ENCODE peak calls at places on chromosomes 7 and 10, in six cellular contexts. R, I, A, T, U and S are unnamed samples.

GRCh38 chr7:100556541-100556940 is 17.2 kb downstream of the SAP25 start:
- DNase-seq in R (peak), I (no peak), A (no peak), T (no peak), U (peak), S (no peak)

GRCh38 chr7:77427996-77428603 is 12.0 kb upstream of the GSAP start:
- DNase-seq in R (peak), I (no peak), A (peak), T (no peak), U (peak), S (no peak)

GRCh38 chr7:151122276-151122675 is 36.0 kb downstream of the AGAP3 start:
- DNase-seq in R (no peak), I (no peak), A (no peak), T (no peak), U (peak), S (no peak)

GRCh38 chr10:21317902-21318301 is 207.6 kb downstream of the SKIDA1 start:
- DNase-seq in R (peak), I (no peak), A (no peak), T (no peak), U (peak), S (peak)

GRCh38 chr7:66696774-66697191 is 43.8 kb upstream of the RABGEF1 start:
- DNase-seq in R (peak), I (no peak), A (peak), T (no peak), U (peak), S (no peak)

GRCh38 chr10:77614778-77615625 is 22.6 kb downstream of the KCNMA1 start:
- DNase-seq in R (no peak), I (no peak), A (no peak), T (no peak), U (no peak), S (no peak)

GRCh38 chr10:28587270-28587969 is 54.5 kb downstream of the WAC start:
- DNase-seq in R (peak), I (no peak), A (no peak), T (no peak), U (peak), S (no peak)

GRCh38 chr10:7302393-7303054 is 108.3 kb downstream of the SFMBT2 start:
- DNase-seq in R (no peak), I (no peak), A (no peak), T (no peak), U (peak), S (no peak)

GRCh38 chr10:71767420-71768035 is 5.8 kb downstream of the VSIR start:
- DNase-seq in R (peak), I (no peak), A (no peak), T (peak), U (peak), S (no peak)

GRCh38 chr7:11896663-11897062 is 64.7 kb upstream of the THSD7A start:
- DNase-seq in R (no peak), I (no peak), A (no peak), T (no peak), U (no peak), S (no peak)

GRCh38 chr7:106344861-106345260 is 60.1 kb upstream of the NAMPT start:
- DNase-seq in R (peak), I (no peak), A (no peak), T (no peak), U (no peak), S (no peak)

GRCh38 chr10:118595598-118596425 is at the start of gene PRLHR:
- DNase-seq in R (peak), I (peak), A (peak), T (peak), U (peak), S (no peak)

GRCh38 chr10:99318048-99318447 is 11.1 kb upstream of the CNNM1 start:
- DNase-seq in R (no peak), I (no peak), A (no peak), T (no peak), U (no peak), S (no peak)

GRCh38 chr10:72886596-72887522 is 6.7 kb upstream of the OIT3 start:
- DNase-seq in R (peak), I (no peak), A (no peak), T (no peak), U (no peak), S (no peak)

GRCh38 chr7:23000597-23001360 is 13.2 kb downstream of the HYCC1 start:
- DNase-seq in R (peak), I (no peak), A (no peak), T (no peak), U (no peak), S (no peak)

GRCh38 chr10:18777258-18777657 is 118.0 kb downstream of the ARL5B start:
- DNase-seq in R (no peak), I (no peak), A (no peak), T (no peak), U (no peak), S (no peak)

GRCh38 chr10:1057106-1057657 is 997 bp downstream of the WDR37 start:
- DNase-seq in R (peak), I (no peak), A (no peak), T (no peak), U (peak), S (no peak)

GRCh38 chr10:97868134-97868685 is 18.6 kb downstream of the GOLGA7B start:
- DNase-seq in R (no peak), I (no peak), A (no peak), T (no peak), U (no peak), S (no peak)

GRCh38 chr10:70509376-70509775 is 30.8 kb downstream of the PALD1 start:
- DNase-seq in R (no peak), I (no peak), A (no peak), T (no peak), U (no peak), S (no peak)

GRCh38 chr7:132575987-132576722 is at the start of gene PLXNA4:
- DNase-seq in R (no peak), I (peak), A (no peak), T (no peak), U (peak), S (no peak)

GRCh38 chr10:117165557-117166419 is 27.7 kb upstream of the VAX1 start:
- DNase-seq in R (peak), I (peak), A (peak), T (peak), U (peak), S (no peak)

GRCh38 chr10:14382022-14382421 is 51.3 kb upstream of the FRMD4A start:
- DNase-seq in R (no peak), I (no peak), A (peak), T (no peak), U (peak), S (no peak)

GRCh38 chr7:45659496-45660139 is 85.5 kb downstream of the ADCY1 start:
- DNase-seq in R (no peak), I (no peak), A (no peak), T (no peak), U (no peak), S (no peak)

GRCh38 chr10:69499726-69500689 is 48.7 kb downstream of the TSPAN15 start:
- DNase-seq in R (no peak), I (no peak), A (no peak), T (peak), U (no peak), S (no peak)

GRCh38 chr10:84390364-84390763 is 62.0 kb downstream of the CCSER2 start:
- DNase-seq in R (no peak), I (no peak), A (no peak), T (no peak), U (no peak), S (no peak)

GRCh38 chr10:102610499-102610898 is 33.8 kb upstream of the TRIM8 start:
- DNase-seq in R (no peak), I (no peak), A (no peak), T (no peak), U (no peak), S (no peak)

GRCh38 chr10:112362833-112363232 is 11.1 kb upstream of the ACSL5 start:
- DNase-seq in R (peak), I (no peak), A (no peak), T (peak), U (no peak), S (no peak)

GRCh38 chr7:2217716-2218443 is 14.9 kb downstream of the MAD1L1 start:
- DNase-seq in R (peak), I (no peak), A (no peak), T (no peak), U (peak), S (no peak)

GRCh38 chr7:113915991-113916390 is 2.8 kb downstream of the PPP1R3A start:
- DNase-seq in R (no peak), I (no peak), A (no peak), T (no peak), U (no peak), S (no peak)

GRCh38 chr7:69773535-69774225 is 175.4 kb downstream of the AUTS2 start:
- DNase-seq in R (no peak), I (no peak), A (no peak), T (no peak), U (no peak), S (no peak)

GRCh38 chr10:10500941-10501340 is 516.7 kb upstream of the CELF2 start:
- DNase-seq in R (peak), I (no peak), A (no peak), T (no peak), U (peak), S (no peak)

GRCh38 chr7:116395125-116395791 is 104.3 kb upstream of the CAV2 start:
- DNase-seq in R (peak), I (no peak), A (peak), T (no peak), U (peak), S (no peak)

GRCh38 chr10:68871731-68872342 is 29.3 kb upstream of the DDX50 start:
- DNase-seq in R (peak), I (no peak), A (peak), T (no peak), U (peak), S (no peak)

GRCh38 chr10:101453318-101453717 is 99.4 kb downstream of the BTRC start:
- DNase-seq in R (no peak), I (no peak), A (no peak), T (no peak), U (no peak), S (no peak)

GRCh38 chr10:74011762-74012161 is 13.8 kb downstream of the VCL start:
- DNase-seq in R (peak), I (no peak), A (peak), T (no peak), U (peak), S (no peak)

GRCh38 chr7:158740657-158741293 is 36.2 kb upstream of the NCAPG2 start:
- DNase-seq in R (peak), I (no peak), A (no peak), T (no peak), U (peak), S (no peak)